ENCODE peak calls at places on chromosome 5, in six cellular contexts. B is GM13977; A is activated CD8-positive, alpha-beta T cell treated with anti-CD3 and anti-CD28 coated beads for 36 hours; P is bronchial epithelial cell; C is GM12864; L is heart left ventricle. M is an unnamed sample.

GRCh38 chr5:79702606-79703380 is 13.2 kb downstream of the CMYA5 start:
- DNase-seq in B (no peak), A (peak), P (no peak), C (no peak), L (no peak), M (no peak)

GRCh38 chr5:116763987-116764866 is 189.6 kb upstream of the SEMA6A start:
- DNase-seq in B (peak), A (no peak), P (peak), C (peak), L (no peak), M (no peak)

GRCh38 chr5:157342822-157343402 is 77.0 kb downstream of the CYFIP2 start:
- DNase-seq in B (peak), A (peak), P (peak), C (no peak), L (no peak), M (peak)

GRCh38 chr5:171667341-171668096 is 118.1 kb upstream of the SMIM23 start:
- DNase-seq in B (no peak), A (no peak), P (peak), C (no peak), L (peak), M (peak)

GRCh38 chr5:111379391-111379816 is 132.9 kb downstream of the STARD4 start:
- DNase-seq in B (no peak), A (no peak), P (no peak), C (no peak), L (no peak), M (no peak)

GRCh38 chr5:109394806-109395205 is 15.0 kb downstream of the PJA2 start:
- DNase-seq in B (no peak), A (no peak), P (no peak), C (no peak), L (no peak), M (no peak)

GRCh38 chr5:54229041-54229780 is 81.2 kb downstream of the ARL15 start:
- DNase-seq in B (peak), A (peak), P (peak), C (no peak), L (peak), M (peak)

GRCh38 chr5:119270121-119270565 is 85.7 kb upstream of the TNFAIP8 start:
- DNase-seq in B (no peak), A (no peak), P (peak), C (no peak), L (no peak), M (no peak)

GRCh38 chr5:25439025-25439424 is 794.2 kb upstream of the CDH10 start:
- DNase-seq in B (no peak), A (no peak), P (no peak), C (no peak), L (no peak), M (no peak)

GRCh38 chr5:112975721-112976431 is 722 bp upstream of the DCP2 start:
- DNase-seq in B (no peak), A (no peak), P (no peak), C (no peak), L (no peak), M (no peak)

DNA sequence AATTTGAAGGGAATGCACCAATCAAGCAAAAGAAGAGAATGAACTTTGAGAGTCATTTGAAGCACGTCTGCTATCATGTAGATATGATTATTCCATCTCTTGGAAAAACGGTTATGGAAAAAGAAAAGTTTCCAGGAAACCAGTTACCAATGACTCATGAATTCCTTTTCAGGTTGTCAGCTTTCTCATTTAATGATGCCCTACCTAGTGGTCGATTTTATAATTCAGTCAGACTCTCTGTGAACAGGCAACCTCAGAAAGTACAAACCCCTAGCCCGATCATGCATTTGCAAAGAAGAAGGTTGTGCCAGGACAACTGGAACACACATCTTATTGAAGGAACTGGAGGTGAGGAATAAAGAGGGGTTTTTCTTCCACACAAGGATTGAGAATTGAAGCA is 355.1 kb upstream of the GRIA1 start:
- DNase-seq in B (no peak), A (no peak), P (peak), C (no peak), L (no peak), M (no peak)
- TF ChIP-seq CTCF in B (no peak), A (no peak), P (no peak), C (no peak), L (no peak), M (no peak)

GRCh38 chr5:138035605-138036537 is 3.0 kb upstream of the FAM13B start:
- DNase-seq in B (peak), A (peak), P (peak), C (peak), L (no peak), M (peak)

GRCh38 chr5:138033275-138033808 is 463 bp upstream of the FAM13B start:
- DNase-seq in B (peak), A (no peak), P (no peak), C (no peak), L (no peak), M (no peak)

GRCh38 chr5:138032028-138032571 is 779 bp downstream of the FAM13B start:
- DNase-seq in B (peak), A (peak), P (peak), C (peak), L (peak), M (peak)

GRCh38 chr5:138032572-138033274 is at the start of gene FAM13B:
- DNase-seq in B (peak), A (peak), P (peak), C (no peak), L (peak), M (peak)

DNA sequence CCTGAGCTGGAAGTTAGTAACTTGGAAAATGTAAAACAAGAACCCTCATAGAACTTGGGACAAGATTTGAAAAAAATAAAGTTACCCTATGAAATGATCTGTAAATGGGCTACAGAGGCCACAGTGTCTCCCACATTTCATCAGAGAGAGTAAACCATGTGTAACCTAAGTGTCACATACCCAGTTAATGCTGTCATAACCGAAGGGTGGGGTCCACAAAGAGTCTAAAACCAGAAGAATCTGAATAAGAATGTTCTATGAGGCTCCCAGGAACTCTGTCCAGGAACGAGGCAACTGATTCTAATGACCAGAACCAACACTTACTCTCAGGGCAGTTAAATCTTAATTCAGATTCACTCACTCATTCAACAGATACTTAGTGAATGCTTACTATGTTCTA is 1.0 kb upstream of the FAM13B start:
- DNase-seq in B (no peak), A (no peak), P (peak), C (no peak), L (no peak), M (no peak)
- TF ChIP-seq CTCF in B (no peak), A (no peak), P (no peak), C (no peak), L (no peak), M (no peak)

DNA sequence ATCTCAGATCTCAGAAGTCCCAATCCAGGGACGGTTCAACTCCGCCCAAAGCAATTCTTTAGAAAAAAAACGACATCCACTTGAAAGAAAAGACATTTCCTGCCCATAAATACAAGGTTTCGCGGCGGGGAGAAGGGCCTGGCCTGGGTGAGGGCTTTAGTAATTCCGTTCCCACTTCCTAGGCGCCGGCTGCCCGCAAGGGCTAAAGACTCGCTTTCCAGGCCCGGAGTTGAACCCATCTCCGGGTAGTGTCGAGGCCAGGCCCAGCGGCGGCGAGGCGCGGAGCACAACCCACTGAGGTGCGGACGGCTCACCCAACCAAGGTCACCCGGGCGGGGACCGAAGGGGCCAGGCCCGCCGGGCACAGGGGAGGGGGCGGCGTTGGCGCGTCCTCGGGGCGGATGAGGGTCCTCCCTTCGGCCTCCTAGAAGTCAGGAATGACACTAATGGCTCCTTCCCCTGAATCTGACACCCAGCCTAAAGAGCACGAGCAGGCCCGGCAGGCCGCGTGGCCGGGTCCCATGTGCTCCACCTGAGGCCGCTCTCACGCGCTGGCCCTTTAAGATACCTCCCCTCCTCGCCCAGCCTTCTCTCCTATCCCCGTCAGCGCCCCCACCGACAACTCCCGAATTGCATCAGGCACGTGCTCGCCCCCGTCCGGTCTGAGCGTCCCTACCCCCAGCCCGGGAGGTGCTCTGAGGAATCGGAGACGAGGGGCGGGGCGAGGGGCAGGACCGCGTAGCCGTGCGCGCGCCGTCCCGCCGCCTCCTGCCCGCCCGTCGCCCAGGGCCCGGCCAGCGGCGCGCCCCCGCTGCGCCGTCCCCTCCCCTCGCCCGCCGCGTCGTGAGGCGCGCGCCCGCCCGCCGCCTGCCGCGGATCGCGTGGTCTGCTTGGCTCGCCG is 467 bp upstream of the LARP1 start:
- DNase-seq in B (peak), A (peak), P (peak), C (peak), L (peak), M (peak)
- TF ChIP-seq CTCF in B (peak), A (peak), P (peak), C (peak), L (peak), M (peak)

GRCh38 chr5:135883441-135883840 is 12.2 kb downstream of the IL9 start:
- DNase-seq in B (no peak), A (peak), P (no peak), C (no peak), L (no peak), M (no peak)
- TF ChIP-seq CTCF in B (peak), A (peak), P (peak), C (peak), L (no peak), M (no peak)

GRCh38 chr5:133348406-133348805 is 263.9 kb downstream of the FSTL4 start:
- DNase-seq in B (no peak), A (no peak), P (no peak), C (no peak), L (no peak), M (no peak)

GRCh38 chr5:133341915-133342710 is 270.2 kb downstream of the FSTL4 start:
- DNase-seq in B (no peak), A (no peak), P (no peak), C (no peak), L (no peak), M (no peak)

GRCh38 chr5:133344266-133344665 is 268.1 kb downstream of the FSTL4 start:
- DNase-seq in B (no peak), A (no peak), P (peak), C (no peak), L (no peak), M (no peak)

GRCh38 chr5:133343196-133343595 is 269.1 kb downstream of the FSTL4 start:
- DNase-seq in B (no peak), A (no peak), P (no peak), C (no peak), L (no peak), M (no peak)

DNA sequence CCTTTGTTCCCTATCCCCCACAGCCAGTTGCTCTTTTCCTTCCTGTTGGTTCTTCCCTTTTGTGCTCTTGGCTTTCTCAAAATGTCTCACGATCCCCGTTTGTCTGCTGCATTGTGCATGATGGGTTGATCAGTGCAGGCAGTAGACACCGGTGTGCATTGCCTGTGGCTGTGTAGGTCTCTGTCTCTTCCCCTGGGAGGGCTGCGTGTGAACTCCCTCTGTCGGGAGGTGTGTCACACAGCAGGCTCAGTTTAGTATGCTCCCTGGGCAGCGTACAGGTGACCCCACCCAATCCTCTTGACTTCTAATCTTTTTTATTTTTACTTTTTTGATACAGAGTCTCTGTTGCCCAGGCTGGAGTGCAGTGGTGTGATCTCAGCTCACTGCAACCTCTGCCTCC is 265.3 kb downstream of the FSTL4 start:
- DNase-seq in B (no peak), A (no peak), P (peak), C (no peak), L (no peak), M (no peak)
- TF ChIP-seq CTCF in B (peak), A (no peak), P (peak), C (peak), L (no peak), M (no peak)

GRCh38 chr5:139038618-139039305 is 159.4 kb downstream of the SIL1 start:
- DNase-seq in B (no peak), A (no peak), P (no peak), C (no peak), L (no peak), M (no peak)

GRCh38 chr5:139037732-139038131 is 160.4 kb downstream of the SIL1 start:
- DNase-seq in B (no peak), A (no peak), P (no peak), C (no peak), L (no peak), M (no peak)

GRCh38 chr5:139046551-139046950 is 151.6 kb downstream of the SIL1 start:
- DNase-seq in B (no peak), A (no peak), P (no peak), C (no peak), L (no peak), M (no peak)

DNA sequence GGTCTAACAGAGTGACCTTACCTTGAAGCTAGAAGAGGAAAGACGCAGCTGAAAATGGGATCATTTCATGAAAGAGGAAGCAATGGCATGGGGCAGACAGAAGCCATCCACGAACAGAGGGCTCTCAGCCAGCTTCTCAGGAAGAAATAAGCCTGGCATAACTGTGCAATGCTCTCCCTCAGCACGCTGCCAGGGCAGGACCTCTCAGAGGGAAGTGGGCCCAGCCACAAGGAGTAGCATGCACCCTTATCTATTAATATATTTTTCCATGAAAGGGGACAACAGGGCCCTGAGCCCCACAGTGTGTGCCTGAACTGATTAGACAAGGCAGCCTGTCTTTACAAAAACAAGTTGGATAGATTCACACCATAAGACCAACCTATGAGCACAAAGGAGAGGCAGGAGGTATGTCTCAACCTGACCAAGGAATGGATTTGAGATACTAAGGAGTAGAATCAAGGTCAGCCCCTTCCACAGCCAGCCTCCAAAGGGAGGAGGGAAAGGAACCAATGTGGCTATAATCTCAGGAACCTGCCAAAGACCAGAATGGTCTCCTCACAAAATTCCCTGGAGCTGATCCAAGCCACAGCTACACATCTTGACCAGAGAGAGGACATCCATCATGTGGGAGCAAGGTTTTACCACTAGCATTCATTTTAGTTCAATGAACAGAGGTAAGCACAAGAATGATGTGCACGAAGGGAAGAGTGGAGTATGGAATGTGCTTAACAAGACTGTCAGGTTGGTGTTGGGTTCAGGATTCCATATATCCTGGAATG is 154.9 kb downstream of the SIL1 start:
- DNase-seq in B (no peak), A (no peak), P (no peak), C (no peak), L (no peak), M (no peak)
- TF ChIP-seq CTCF in B (no peak), A (no peak), P (no peak), C (no peak), L (no peak), M (no peak)

GRCh38 chr5:82364497-82364896 is 86.3 kb upstream of the RPS23 start:
- DNase-seq in B (no peak), A (no peak), P (peak), C (no peak), L (no peak), M (no peak)
- TF ChIP-seq CTCF in B (peak), A (no peak), P (peak), C (no peak), L (peak), M (no peak)

GRCh38 chr5:17402291-17403121 is 95.5 kb upstream of the TAF11L2 start:
- DNase-seq in B (no peak), A (no peak), P (no peak), C (no peak), L (no peak), M (no peak)

GRCh38 chr5:17411436-17411835 is 86.6 kb upstream of the TAF11L2 start:
- DNase-seq in B (no peak), A (no peak), P (peak), C (no peak), L (no peak), M (no peak)

GRCh38 chr5:17401509-17402290 is 96.3 kb upstream of the TAF11L2 start:
- DNase-seq in B (no peak), A (no peak), P (no peak), C (no peak), L (no peak), M (no peak)

GRCh38 chr5:17400724-17401508 is 97.1 kb upstream of the TAF11L2 start:
- DNase-seq in B (no peak), A (no peak), P (peak), C (no peak), L (no peak), M (no peak)

GRCh38 chr5:17405976-17406876 is 91.8 kb upstream of the TAF11L2 start:
- DNase-seq in B (no peak), A (no peak), P (peak), C (no peak), L (no peak), M (no peak)
- TF ChIP-seq CTCF in B (no peak), A (no peak), P (no peak), C (no peak), L (no peak), M (no peak)

GRCh38 chr5:78362220-78362619 is 1.8 kb downstream of the SCAMP1 start:
- DNase-seq in B (no peak), A (no peak), P (no peak), C (no peak), L (no peak), M (no peak)

GRCh38 chr5:78360674-78361225 is 333 bp downstream of the SCAMP1 start:
- DNase-seq in B (peak), A (peak), P (no peak), C (no peak), L (peak), M (peak)

GRCh38 chr5:78364005-78364404 is 3.6 kb downstream of the SCAMP1 start:
- DNase-seq in B (no peak), A (no peak), P (no peak), C (no peak), L (no peak), M (no peak)

GRCh38 chr5:78361226-78361993 is 993 bp downstream of the SCAMP1 start:
- DNase-seq in B (peak), A (no peak), P (peak), C (no peak), L (no peak), M (peak)

DNA sequence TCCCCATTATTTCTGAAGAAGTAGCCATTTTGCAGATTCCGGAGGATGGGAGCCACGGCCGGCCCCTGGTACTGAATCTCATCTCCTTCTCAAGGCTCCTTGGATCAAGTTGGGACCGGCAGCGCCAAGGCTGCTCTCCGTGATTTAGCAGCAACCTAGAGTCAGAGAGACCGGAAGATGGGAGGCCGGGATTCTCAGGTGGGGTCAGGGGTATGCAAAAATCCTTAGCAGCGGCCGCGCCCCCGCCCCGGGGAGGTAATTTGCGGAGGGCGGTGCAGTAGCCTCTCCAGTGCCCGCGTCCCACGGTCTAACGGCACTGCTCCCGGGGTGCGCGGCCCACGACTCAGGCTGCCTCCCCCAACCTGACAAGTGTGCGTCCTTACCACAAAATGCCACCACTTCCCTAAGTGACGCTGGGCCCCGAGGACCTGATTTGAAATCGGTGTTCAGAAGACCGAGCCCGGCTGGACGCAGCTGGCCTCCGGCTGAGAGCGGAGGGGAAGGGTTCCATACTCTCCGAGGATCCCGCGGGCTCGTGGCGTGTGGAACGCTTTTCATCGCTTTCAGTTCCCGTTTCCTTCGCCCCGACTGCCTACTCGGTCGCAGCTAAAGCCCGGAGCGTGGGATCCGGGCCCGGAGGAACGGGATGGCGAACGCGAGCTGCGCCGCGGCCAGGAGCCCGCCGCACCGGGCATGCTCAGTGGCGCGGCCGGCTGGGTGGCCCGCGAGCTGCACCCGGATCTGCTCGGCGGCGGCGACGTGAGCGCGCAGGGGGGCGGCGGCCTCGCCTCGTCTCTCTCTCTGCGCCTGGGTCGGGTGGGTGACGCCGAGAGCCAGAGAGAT is at the start of gene SCAMP1:
- DNase-seq in B (peak), A (peak), P (peak), C (peak), L (peak), M (peak)
- TF ChIP-seq CTCF in B (peak), A (no peak), P (peak), C (peak), L (peak), M (peak)